ENCODE peak calls at places on chromosome 21, in ten cellular contexts. One of them, this sample, is unnamed.
A peak's percentile ranks its signal among the peaks of the same experiment; 100 is the strongest.

GRCh38 chr21:44927259-44927586 is 6.5 kb upstream of the ITGB2 start:
- DNase-seq in putamen: no peak
- DNase-seq in body of pancreas: no peak
- DNase-seq in AG04450: no peak
- DNase-seq in effector memory CD8-positive, alpha-beta T cell: no peak
- DNase-seq in IMR-90: no peak
- DNase-seq in activated CD8-positive, alpha-beta memory T cell treated with anti-CD3 and anti-CD28 coated beads, Interleukin-2, amount 50 U/mL, for 48 hours: no peak
- DNase-seq in uterus: no peak
- DNase-seq in DMS153: no peak
- DNase-seq in PC-3: no peak
- DNase-seq in this sample: peak; percentile 70

GRCh38 chr21:41901782-41902181 is 22.6 kb upstream of the PRDM15 start:
- DNase-seq in putamen: no peak
- DNase-seq in body of pancreas: no peak
- DNase-seq in AG04450: no peak
- DNase-seq in effector memory CD8-positive, alpha-beta T cell: no peak
- DNase-seq in IMR-90: no peak
- DNase-seq in activated CD8-positive, alpha-beta memory T cell treated with anti-CD3 and anti-CD28 coated beads, Interleukin-2, amount 50 U/mL, for 48 hours: no peak
- DNase-seq in uterus: no peak
- DNase-seq in DMS153: no peak
- DNase-seq in PC-3: no peak
- DNase-seq in this sample: no peak

GRCh38 chr21:38839683-38840286 is 34.1 kb downstream of the ETS2 start:
- DNase-seq in putamen: no peak
- DNase-seq in body of pancreas: no peak
- DNase-seq in AG04450: peak; percentile 72
- DNase-seq in effector memory CD8-positive, alpha-beta T cell: no peak
- DNase-seq in IMR-90: peak; percentile 94
- DNase-seq in activated CD8-positive, alpha-beta memory T cell treated with anti-CD3 and anti-CD28 coated beads, Interleukin-2, amount 50 U/mL, for 48 hours: no peak
- DNase-seq in uterus: no peak
- DNase-seq in DMS153: no peak
- DNase-seq in PC-3: peak; percentile 95
- DNase-seq in this sample: no peak

GRCh38 chr21:27571706-27572105 is 604.8 kb upstream of the ADAMTS5 start:
- DNase-seq in putamen: no peak
- DNase-seq in body of pancreas: no peak
- DNase-seq in AG04450: peak; percentile 20
- DNase-seq in effector memory CD8-positive, alpha-beta T cell: no peak
- DNase-seq in IMR-90: peak; percentile 81
- DNase-seq in activated CD8-positive, alpha-beta memory T cell treated with anti-CD3 and anti-CD28 coated beads, Interleukin-2, amount 50 U/mL, for 48 hours: no peak
- DNase-seq in uterus: no peak
- DNase-seq in DMS153: no peak
- DNase-seq in PC-3: peak; percentile 70
- DNase-seq in this sample: no peak

GRCh38 chr21:27190601-27191000 is 223.7 kb upstream of the ADAMTS5 start:
- DNase-seq in putamen: no peak
- DNase-seq in body of pancreas: no peak
- DNase-seq in AG04450: no peak
- DNase-seq in effector memory CD8-positive, alpha-beta T cell: no peak
- DNase-seq in IMR-90: peak; percentile 50
- DNase-seq in activated CD8-positive, alpha-beta memory T cell treated with anti-CD3 and anti-CD28 coated beads, Interleukin-2, amount 50 U/mL, for 48 hours: no peak
- DNase-seq in uterus: no peak
- DNase-seq in DMS153: no peak
- DNase-seq in PC-3: peak; percentile 48
- DNase-seq in this sample: no peak

GRCh38 chr21:28872218-28872617 is 120.5 kb downstream of the LTN1 start:
- DNase-seq in putamen: no peak
- DNase-seq in body of pancreas: no peak
- DNase-seq in AG04450: no peak
- DNase-seq in effector memory CD8-positive, alpha-beta T cell: no peak
- DNase-seq in IMR-90: no peak
- DNase-seq in activated CD8-positive, alpha-beta memory T cell treated with anti-CD3 and anti-CD28 coated beads, Interleukin-2, amount 50 U/mL, for 48 hours: no peak
- DNase-seq in uterus: peak; percentile 28
- DNase-seq in DMS153: no peak
- DNase-seq in PC-3: no peak
- DNase-seq in this sample: no peak

GRCh38 chr21:44337941-44338895 is 972 bp downstream of the CFAP410 start:
- DNase-seq in putamen: peak; percentile 83
- DNase-seq in body of pancreas: peak; percentile 81
- DNase-seq in AG04450: no peak
- DNase-seq in effector memory CD8-positive, alpha-beta T cell: no peak
- DNase-seq in IMR-90: peak; percentile 47
- DNase-seq in activated CD8-positive, alpha-beta memory T cell treated with anti-CD3 and anti-CD28 coated beads, Interleukin-2, amount 50 U/mL, for 48 hours: no peak
- DNase-seq in uterus: peak; percentile 75
- DNase-seq in DMS153: peak; percentile 65
- DNase-seq in PC-3: peak; percentile 66
- DNase-seq in this sample: peak; percentile 90

GRCh38 chr21:21064353-21064752 is 66.1 kb downstream of the NCAM2 start:
- DNase-seq in putamen: no peak
- DNase-seq in body of pancreas: no peak
- DNase-seq in AG04450: no peak
- DNase-seq in effector memory CD8-positive, alpha-beta T cell: no peak
- DNase-seq in IMR-90: no peak
- DNase-seq in activated CD8-positive, alpha-beta memory T cell treated with anti-CD3 and anti-CD28 coated beads, Interleukin-2, amount 50 U/mL, for 48 hours: no peak
- DNase-seq in uterus: no peak
- DNase-seq in DMS153: no peak
- DNase-seq in PC-3: no peak
- DNase-seq in this sample: no peak

GRCh38 chr21:23817337-23817736 is 1789.9 kb downstream of the MRPL39 start:
- DNase-seq in putamen: no peak
- DNase-seq in body of pancreas: no peak
- DNase-seq in AG04450: no peak
- DNase-seq in effector memory CD8-positive, alpha-beta T cell: no peak
- DNase-seq in IMR-90: no peak
- DNase-seq in activated CD8-positive, alpha-beta memory T cell treated with anti-CD3 and anti-CD28 coated beads, Interleukin-2, amount 50 U/mL, for 48 hours: no peak
- DNase-seq in uterus: no peak
- DNase-seq in DMS153: no peak
- DNase-seq in PC-3: no peak
- DNase-seq in this sample: no peak

GRCh38 chr21:33254766-33255165 is 11.4 kb upstream of the IL10RB start:
- DNase-seq in putamen: no peak
- DNase-seq in body of pancreas: no peak
- DNase-seq in AG04450: no peak
- DNase-seq in effector memory CD8-positive, alpha-beta T cell: no peak
- DNase-seq in IMR-90: no peak
- DNase-seq in activated CD8-positive, alpha-beta memory T cell treated with anti-CD3 and anti-CD28 coated beads, Interleukin-2, amount 50 U/mL, for 48 hours: no peak
- DNase-seq in uterus: no peak
- DNase-seq in DMS153: no peak
- DNase-seq in PC-3: no peak
- DNase-seq in this sample: no peak

GRCh38 chr21:29613021-29613420 is 314.3 kb downstream of the BACH1 start:
- DNase-seq in putamen: no peak
- DNase-seq in body of pancreas: no peak
- DNase-seq in AG04450: no peak
- DNase-seq in effector memory CD8-positive, alpha-beta T cell: no peak
- DNase-seq in IMR-90: peak; percentile 10
- DNase-seq in activated CD8-positive, alpha-beta memory T cell treated with anti-CD3 and anti-CD28 coated beads, Interleukin-2, amount 50 U/mL, for 48 hours: no peak
- DNase-seq in uterus: no peak
- DNase-seq in DMS153: no peak
- DNase-seq in PC-3: no peak
- DNase-seq in this sample: no peak

GRCh38 chr21:36883532-36884486 is 82.7 kb downstream of the HLCS start:
- DNase-seq in putamen: no peak
- DNase-seq in body of pancreas: no peak
- DNase-seq in AG04450: no peak
- DNase-seq in effector memory CD8-positive, alpha-beta T cell: no peak
- DNase-seq in IMR-90: peak; percentile 59
- DNase-seq in activated CD8-positive, alpha-beta memory T cell treated with anti-CD3 and anti-CD28 coated beads, Interleukin-2, amount 50 U/mL, for 48 hours: no peak
- DNase-seq in uterus: no peak
- DNase-seq in DMS153: no peak
- DNase-seq in PC-3: peak; percentile 91
- DNase-seq in this sample: no peak

GRCh38 chr21:28885853-28886177 is 106.9 kb downstream of the LTN1 start:
- DNase-seq in putamen: peak; percentile 2
- DNase-seq in body of pancreas: no peak
- DNase-seq in AG04450: no peak
- DNase-seq in effector memory CD8-positive, alpha-beta T cell: no peak
- DNase-seq in IMR-90: no peak
- DNase-seq in activated CD8-positive, alpha-beta memory T cell treated with anti-CD3 and anti-CD28 coated beads, Interleukin-2, amount 50 U/mL, for 48 hours: no peak
- DNase-seq in uterus: peak; percentile 41
- DNase-seq in DMS153: no peak
- DNase-seq in PC-3: no peak
- DNase-seq in this sample: no peak

This sample was measured in head of caudate nucleus.